ENCODE peak calls at places on chromosomes 3 and 15, in five cellular contexts. M, U, A, Y and Q are unnamed samples.

GRCh38 chr3:48560648-48561018 is 2.9 kb downstream of the UCN2 start:
- DNase-seq in M (no peak), A (no peak), Y (no peak), U (no peak), Q (no peak)

GRCh38 chr3:65742914-65743313 is 295.8 kb downstream of the MAGI1 start:
- DNase-seq in M (no peak), U (no peak), A (no peak), Y (no peak), Q (no peak)

GRCh38 chr15:88166330-88166993 is 90.1 kb downstream of the NTRK3 start:
- DNase-seq in Y (peak; percentile 3), M (no peak), A (peak; percentile 46), U (no peak), Q (peak; percentile 71)

GRCh38 chr3:187551419-187551818 is 118.8 kb downstream of the SST start:
- DNase-seq in U (no peak), M (no peak), A (no peak), Y (no peak), Q (no peak)

GRCh38 chr15:34436956-34437442 is 609 bp downstream of the GOLGA8A start:
- DNase-seq in A (peak; percentile 44), M (no peak), U (no peak), Y (peak; percentile 13), Q (peak; percentile 36)

GRCh38 chr3:48013288-48013980 is 2.8 kb downstream of the MAP4 start:
- DNase-seq in A (no peak), U (peak; percentile 38), Y (no peak), M (no peak), Q (no peak)

GRCh38 chr15:76986743-76987142 is 8.2 kb upstream of the PSTPIP1 start:
- DNase-seq in Y (no peak), A (no peak), U (no peak), M (no peak), Q (peak; percentile 8)

GRCh38 chr3:12681586-12682371 is 17.9 kb upstream of the RAF1 start:
- DNase-seq in Y (no peak), M (no peak), A (no peak), U (no peak), Q (no peak)

GRCh38 chr3:42501321-42501680 is 1.1 kb upstream of the VIPR1 start:
- DNase-seq in Y (no peak), M (no peak), A (no peak), U (no peak), Q (peak; percentile 57)

GRCh38 chr3:83523470-83524073 is 1435.2 kb upstream of the CADM2 start:
- DNase-seq in Y (peak; percentile 36), U (no peak), M (peak; percentile 11), A (peak; percentile 51), Q (peak; percentile 72)

GRCh38 chr15:83207622-83208356 is at the start of gene HDGFL3:
- DNase-seq in U (no peak), A (peak; percentile 71), M (no peak), Y (no peak), Q (peak; percentile 60)

GRCh38 chr15:83206387-83206970 is 1.1 kb downstream of the HDGFL3 start:
- DNase-seq in Y (no peak), U (no peak), M (no peak), A (no peak), Q (no peak)

GRCh38 chr15:83208357-83208661 is 686 bp upstream of the HDGFL3 start:
- DNase-seq in U (no peak), A (no peak), Y (no peak), M (no peak), Q (no peak)

GRCh38 chr15:83205725-83206324 is 1.8 kb downstream of the HDGFL3 start:
- DNase-seq in U (no peak), A (no peak), M (no peak), Y (no peak), Q (no peak)

DNA sequence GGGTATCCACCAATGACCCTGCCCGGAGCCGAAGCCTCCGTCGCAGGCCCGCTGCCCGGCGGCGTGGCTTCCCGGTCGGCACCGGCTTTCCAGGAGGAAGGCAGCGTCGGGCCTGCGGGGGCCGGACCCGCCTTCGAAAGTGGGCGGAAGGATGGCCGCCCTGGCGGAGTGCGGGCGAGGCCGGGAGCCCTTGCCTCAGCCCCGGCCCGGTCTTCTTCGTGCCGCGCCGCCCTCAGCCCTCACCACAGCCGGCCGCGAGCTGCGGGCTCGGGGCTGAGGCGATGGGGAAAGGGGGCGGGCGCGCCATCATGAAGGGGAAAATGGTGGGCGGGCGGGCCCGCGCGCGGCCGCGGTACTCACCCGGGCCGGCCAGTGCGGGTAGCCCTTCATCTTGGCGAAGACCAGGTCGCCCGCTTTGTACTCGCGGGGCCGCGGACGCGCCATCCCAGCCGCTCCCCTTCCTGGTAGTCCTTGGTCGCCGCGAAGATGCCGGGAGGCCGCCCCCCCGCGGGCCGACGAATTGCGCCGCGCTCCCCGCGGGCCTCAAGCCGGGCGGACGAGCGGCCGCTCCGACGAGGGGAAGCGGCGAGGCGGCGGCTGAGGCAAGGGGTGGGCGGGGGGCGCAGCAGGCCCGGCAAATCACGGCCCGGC is 527 bp downstream of the HDGFL3 start:
- DNase-seq in M (no peak), U (no peak), Y (no peak), A (peak; percentile 67), Q (peak; percentile 57)
- TF ChIP-seq SP1 in M (no peak), U (no peak), Y (no peak), A (no peak), Q (peak; percentile 16)

GRCh38 chr15:70471517-70471916 is 291.8 kb downstream of the UACA start:
- DNase-seq in Y (no peak), A (no peak), U (no peak), M (no peak), Q (no peak)

GRCh38 chr15:70469182-70469581 is 294.2 kb downstream of the UACA start:
- DNase-seq in Y (no peak), M (no peak), U (no peak), A (no peak), Q (no peak)

GRCh38 chr15:70466895-70467529 is 296.3 kb downstream of the UACA start:
- DNase-seq in M (no peak), A (peak; percentile 73), U (peak; percentile 37), Y (no peak), Q (peak; percentile 54)

GRCh38 chr15:70470556-70471191 is 292.7 kb downstream of the UACA start:
- DNase-seq in M (no peak), Y (no peak), A (no peak), U (no peak), Q (no peak)

GRCh38 chr15:70469651-70470555 is 293.5 kb downstream of the UACA start:
- DNase-seq in M (no peak), Y (no peak), A (no peak), U (no peak), Q (no peak)
- TF ChIP-seq SP1 in M (no peak), Y (no peak), A (no peak), U (no peak), Q (no peak)

DNA sequence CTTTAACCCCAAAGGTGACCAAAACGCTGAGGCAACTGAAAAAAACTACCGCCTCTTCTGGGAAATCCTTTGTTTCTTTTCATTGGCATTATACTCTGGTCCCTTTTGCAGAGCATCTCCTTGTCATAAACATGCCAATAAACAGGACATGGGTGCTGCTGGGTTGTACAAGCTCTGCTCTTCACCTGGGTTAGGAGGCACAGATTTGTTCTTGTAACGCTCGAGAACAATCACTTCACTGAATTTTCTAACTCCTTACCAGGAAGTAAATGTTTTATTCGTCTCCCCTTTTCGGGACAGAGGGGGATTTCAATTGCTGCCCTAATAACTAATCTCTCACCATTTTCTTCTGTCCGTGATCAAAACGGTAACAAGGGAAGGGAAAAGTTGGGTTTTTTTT is 1.3 kb downstream of the PLCH1 start:
- DNase-seq in U (no peak), Y (no peak), A (no peak), M (no peak), Q (no peak)
- TF ChIP-seq SP1 in U (no peak), Y (no peak), A (no peak), M (no peak), Q (no peak)

GRCh38 chr3:10392906-10393461 is 72.1 kb upstream of the SEC13 start:
- DNase-seq in M (no peak), U (no peak), Y (no peak), A (no peak), Q (no peak)
- TF ChIP-seq SP1 in M (no peak), U (no peak), Y (no peak), A (no peak), Q (no peak)

GRCh38 chr3:195543642-195544536 is 764 bp upstream of the PPP1R2 start:
- DNase-seq in M (no peak), A (no peak), U (no peak), Y (no peak), Q (peak; percentile 46)
- TF ChIP-seq SP1 in M (no peak), A (no peak), U (no peak), Y (peak; percentile 56), Q (no peak)

GRCh38 chr3:128845119-128845518 is 34.3 kb upstream of the ACAD9 start:
- DNase-seq in A (no peak), Y (no peak), M (no peak), U (no peak), Q (peak; percentile 59)
- TF ChIP-seq SP1 in A (no peak), Y (no peak), M (no peak), U (no peak), Q (no peak)

GRCh38 chr15:68989876-68990754 is 24.4 kb upstream of the NOX5 start:
- DNase-seq in Y (no peak), U (no peak), M (no peak), A (no peak), Q (no peak)
- TF ChIP-seq SP1 in Y (no peak), U (no peak), M (no peak), A (no peak), Q (no peak)

GRCh38 chr3:113673593-113673992 is 22.8 kb downstream of the USF3 start:
- DNase-seq in A (no peak), M (no peak), Y (no peak), U (no peak), Q (no peak)
- TF ChIP-seq SP1 in A (no peak), M (no peak), Y (no peak), U (no peak), Q (no peak)